ENCODE peak calls at places on chromosome 11, in eight cellular contexts. One of them, this sample, is unnamed.
A peak's percentile ranks its signal among the peaks of the same experiment; 100 is the strongest.

GRCh38 chr11:121723261-121723741 is 270.5 kb upstream of the SORL1-AS1 start:
- DNase-seq in GM23248: peak; percentile 70
- DNase-seq in anterior cingulate cortex: peak; percentile 52
- DNase-seq in SK-MEL-5: peak; percentile 32
- DNase-seq in memory B cell: no peak
- DNase-seq in PC-9: no peak
- DNase-seq in non-pigmented ciliary epithelial cell: no peak
- DNase-seq in heart left ventricle: peak; percentile 29
- DNase-seq in this sample: no peak

GRCh38 chr11:120146413-120147093 is 8.6 kb upstream of the TRIM29 start:
- DNase-seq in non-pigmented ciliary epithelial cell: no peak
- DNase-seq in PC-9: no peak
- DNase-seq in GM23248: no peak
- DNase-seq in anterior cingulate cortex: no peak
- DNase-seq in SK-MEL-5: no peak
- DNase-seq in memory B cell: no peak
- DNase-seq in heart left ventricle: no peak
- DNase-seq in this sample: no peak

GRCh38 chr11:86938900-86939880 is 16.0 kb downstream of the FZD4 start:
- DNase-seq in PC-9: peak; percentile 58
- DNase-seq in anterior cingulate cortex: no peak
- DNase-seq in GM23248: peak; percentile 77
- DNase-seq in memory B cell: no peak
- DNase-seq in SK-MEL-5: peak; percentile 63
- DNase-seq in heart left ventricle: no peak
- DNase-seq in non-pigmented ciliary epithelial cell: no peak
- DNase-seq in this sample: no peak

GRCh38 chr11:47330002-47330911 is 22.2 kb downstream of the MYBPC3 start:
- DNase-seq in anterior cingulate cortex: no peak
- DNase-seq in SK-MEL-5: no peak
- DNase-seq in heart left ventricle: peak; percentile 59
- DNase-seq in non-pigmented ciliary epithelial cell: no peak
- DNase-seq in GM23248: peak; percentile 43
- DNase-seq in memory B cell: no peak
- DNase-seq in PC-9: no peak
- DNase-seq in this sample: no peak

GRCh38 chr11:39374963-39375698 is 2084.3 kb downstream of the LRRC4C start:
- DNase-seq in memory B cell: no peak
- DNase-seq in SK-MEL-5: peak; percentile 58
- DNase-seq in GM23248: peak; percentile 28
- DNase-seq in heart left ventricle: no peak
- DNase-seq in non-pigmented ciliary epithelial cell: no peak
- DNase-seq in anterior cingulate cortex: no peak
- DNase-seq in PC-9: no peak
- DNase-seq in this sample: no peak

GRCh38 chr11:43547900-43548381 is 132.6 kb upstream of the HSD17B12 start:
- DNase-seq in SK-MEL-5: no peak
- DNase-seq in heart left ventricle: peak; percentile 41
- DNase-seq in non-pigmented ciliary epithelial cell: no peak
- DNase-seq in anterior cingulate cortex: peak; percentile 38
- DNase-seq in GM23248: peak; percentile 62
- DNase-seq in PC-9: no peak
- DNase-seq in memory B cell: no peak
- DNase-seq in this sample: no peak

GRCh38 chr11:16834384-16834783 is 95.9 kb downstream of the C11orf58 start:
- DNase-seq in PC-9: no peak
- DNase-seq in GM23248: no peak
- DNase-seq in anterior cingulate cortex: no peak
- DNase-seq in heart left ventricle: no peak
- DNase-seq in memory B cell: no peak
- DNase-seq in SK-MEL-5: no peak
- DNase-seq in non-pigmented ciliary epithelial cell: no peak
- DNase-seq in this sample: no peak

GRCh38 chr11:33704240-33705002 is 3.8 kb upstream of the C11orf91 start:
- DNase-seq in heart left ventricle: no peak
- DNase-seq in PC-9: peak; percentile 35
- DNase-seq in anterior cingulate cortex: peak; percentile 30
- DNase-seq in SK-MEL-5: peak; percentile 95
- DNase-seq in memory B cell: no peak
- DNase-seq in non-pigmented ciliary epithelial cell: no peak
- DNase-seq in GM23248: peak; percentile 15
- DNase-seq in this sample: no peak

GRCh38 chr11:48154162-48154561 is 62.4 kb upstream of the OR4B1 start:
- DNase-seq in SK-MEL-5: no peak
- DNase-seq in heart left ventricle: no peak
- DNase-seq in GM23248: peak; percentile 84
- DNase-seq in PC-9: no peak
- DNase-seq in memory B cell: no peak
- DNase-seq in non-pigmented ciliary epithelial cell: peak; percentile 49
- DNase-seq in anterior cingulate cortex: no peak
- DNase-seq in this sample: no peak

GRCh38 chr11:33861911-33862310 is 30.0 kb downstream of the LMO2 start:
- DNase-seq in PC-9: no peak
- DNase-seq in SK-MEL-5: no peak
- DNase-seq in anterior cingulate cortex: no peak
- DNase-seq in GM23248: no peak
- DNase-seq in memory B cell: no peak
- DNase-seq in non-pigmented ciliary epithelial cell: no peak
- DNase-seq in heart left ventricle: no peak
- DNase-seq in this sample: no peak

GRCh38 chr11:70891844-70892380 is 360.5 kb downstream of the SHANK2 start:
- DNase-seq in PC-9: no peak
- DNase-seq in anterior cingulate cortex: no peak
- DNase-seq in GM23248: no peak
- DNase-seq in SK-MEL-5: no peak
- DNase-seq in non-pigmented ciliary epithelial cell: no peak
- DNase-seq in memory B cell: no peak
- DNase-seq in heart left ventricle: no peak
- DNase-seq in this sample: no peak

GRCh38 chr11:102142333-102142732 is 32.1 kb downstream of the YAP1 start:
- DNase-seq in anterior cingulate cortex: no peak
- DNase-seq in PC-9: no peak
- DNase-seq in heart left ventricle: no peak
- DNase-seq in non-pigmented ciliary epithelial cell: no peak
- DNase-seq in memory B cell: no peak
- DNase-seq in GM23248: peak; percentile 70
- DNase-seq in SK-MEL-5: no peak
- DNase-seq in this sample: no peak

GRCh38 chr11:22130462-22131053 is 62.3 kb upstream of the ANO5 start:
- DNase-seq in PC-9: no peak
- DNase-seq in heart left ventricle: no peak
- DNase-seq in SK-MEL-5: peak; percentile 44
- DNase-seq in non-pigmented ciliary epithelial cell: no peak
- DNase-seq in memory B cell: no peak
- DNase-seq in GM23248: peak; percentile 14
- DNase-seq in anterior cingulate cortex: no peak
- DNase-seq in this sample: no peak

GRCh38 chr11:75734491-75735180 is 17.0 kb downstream of the MOGAT2 start:
- DNase-seq in memory B cell: no peak
- DNase-seq in heart left ventricle: no peak
- DNase-seq in non-pigmented ciliary epithelial cell: no peak
- DNase-seq in anterior cingulate cortex: no peak
- DNase-seq in GM23248: no peak
- DNase-seq in PC-9: peak; percentile 60
- DNase-seq in SK-MEL-5: no peak
- DNase-seq in this sample: no peak

GRCh38 chr11:122717264-122717867 is 61.8 kb downstream of the UBASH3B start:
- DNase-seq in non-pigmented ciliary epithelial cell: no peak
- DNase-seq in memory B cell: peak; percentile 32
- DNase-seq in anterior cingulate cortex: no peak
- DNase-seq in heart left ventricle: no peak
- DNase-seq in GM23248: no peak
- DNase-seq in PC-9: no peak
- DNase-seq in SK-MEL-5: no peak
- DNase-seq in this sample: peak; percentile 35

GRCh38 chr11:32385998-32386397 is 49.3 kb downstream of the WT1 start:
- DNase-seq in GM23248: peak; percentile 53
- DNase-seq in non-pigmented ciliary epithelial cell: no peak
- DNase-seq in heart left ventricle: no peak
- DNase-seq in PC-9: peak; percentile 50
- DNase-seq in memory B cell: no peak
- DNase-seq in SK-MEL-5: peak; percentile 69
- DNase-seq in anterior cingulate cortex: no peak
- DNase-seq in this sample: no peak

GRCh38 chr11:69904331-69905201 is 85.3 kb upstream of the FGF3 start:
- DNase-seq in SK-MEL-5: no peak
- DNase-seq in PC-9: no peak
- DNase-seq in non-pigmented ciliary epithelial cell: no peak
- DNase-seq in heart left ventricle: peak; percentile 9
- DNase-seq in anterior cingulate cortex: no peak
- DNase-seq in GM23248: no peak
- DNase-seq in memory B cell: no peak
- DNase-seq in this sample: no peak

GRCh38 chr11:40302669-40303068 is 1156.8 kb downstream of the LRRC4C start:
- DNase-seq in GM23248: no peak
- DNase-seq in memory B cell: no peak
- DNase-seq in anterior cingulate cortex: no peak
- DNase-seq in SK-MEL-5: no peak
- DNase-seq in PC-9: no peak
- DNase-seq in heart left ventricle: no peak
- DNase-seq in non-pigmented ciliary epithelial cell: peak; percentile 28
- DNase-seq in this sample: no peak

GRCh38 chr11:3165152-3165705 is at the start of gene OSBPL5:
- DNase-seq in PC-9: no peak
- DNase-seq in memory B cell: no peak
- DNase-seq in non-pigmented ciliary epithelial cell: no peak
- DNase-seq in SK-MEL-5: peak; percentile 60
- DNase-seq in heart left ventricle: peak; percentile 86
- DNase-seq in GM23248: peak; percentile 85
- DNase-seq in anterior cingulate cortex: peak; percentile 45
- DNase-seq in this sample: no peak

GRCh38 chr11:130435671-130436070 is 7.3 kb upstream of the ADAMTS8 start:
- DNase-seq in PC-9: no peak
- DNase-seq in GM23248: peak; percentile 77
- DNase-seq in anterior cingulate cortex: no peak
- DNase-seq in SK-MEL-5: no peak
- DNase-seq in memory B cell: no peak
- DNase-seq in non-pigmented ciliary epithelial cell: no peak
- DNase-seq in heart left ventricle: no peak
- DNase-seq in this sample: no peak

GRCh38 chr11:16000065-16000464 is 356.3 kb downstream of the SOX6 start:
- DNase-seq in SK-MEL-5: no peak
- DNase-seq in PC-9: no peak
- DNase-seq in heart left ventricle: no peak
- DNase-seq in anterior cingulate cortex: no peak
- DNase-seq in non-pigmented ciliary epithelial cell: peak; percentile 36
- DNase-seq in memory B cell: no peak
- DNase-seq in GM23248: peak; percentile 74
- DNase-seq in this sample: no peak

GRCh38 chr11:94794287-94795168 is 26.4 kb downstream of the AMOTL1 start:
- DNase-seq in non-pigmented ciliary epithelial cell: peak; percentile 98
- DNase-seq in GM23248: peak; percentile 96
- DNase-seq in anterior cingulate cortex: no peak
- DNase-seq in memory B cell: no peak
- DNase-seq in PC-9: peak; percentile 97
- DNase-seq in SK-MEL-5: peak; percentile 64
- DNase-seq in heart left ventricle: peak; percentile 77
- DNase-seq in this sample: no peak

GRCh38 chr11:2208691-2209369 is 37.2 kb upstream of the TH start:
- DNase-seq in memory B cell: peak; percentile 8
- DNase-seq in heart left ventricle: no peak
- DNase-seq in non-pigmented ciliary epithelial cell: no peak
- DNase-seq in GM23248: no peak
- DNase-seq in anterior cingulate cortex: no peak
- DNase-seq in SK-MEL-5: no peak
- DNase-seq in PC-9: no peak
- DNase-seq in this sample: no peak

GRCh38 chr11:22392561-22392960 is 54.4 kb downstream of the SLC17A6 start:
- DNase-seq in anterior cingulate cortex: no peak
- DNase-seq in heart left ventricle: no peak
- DNase-seq in non-pigmented ciliary epithelial cell: no peak
- DNase-seq in SK-MEL-5: no peak
- DNase-seq in PC-9: no peak
- DNase-seq in memory B cell: no peak
- DNase-seq in GM23248: no peak
- DNase-seq in this sample: no peak

GRCh38 chr11:10211470-10211869 is 82.5 kb downstream of the SBF2 start:
- DNase-seq in GM23248: no peak
- DNase-seq in anterior cingulate cortex: no peak
- DNase-seq in non-pigmented ciliary epithelial cell: no peak
- DNase-seq in PC-9: no peak
- DNase-seq in memory B cell: no peak
- DNase-seq in heart left ventricle: no peak
- DNase-seq in SK-MEL-5: no peak
- DNase-seq in this sample: no peak

GRCh38 chr11:77197626-77198320 is 69.7 kb downstream of the MYO7A start:
- DNase-seq in anterior cingulate cortex: no peak
- DNase-seq in GM23248: no peak
- DNase-seq in SK-MEL-5: no peak
- DNase-seq in heart left ventricle: no peak
- DNase-seq in memory B cell: no peak
- DNase-seq in PC-9: no peak
- DNase-seq in non-pigmented ciliary epithelial cell: no peak
- DNase-seq in this sample: no peak

GRCh38 chr11:83092488-83093384 is 21.0 kb upstream of the RAB30 start:
- DNase-seq in PC-9: peak; percentile 94
- DNase-seq in non-pigmented ciliary epithelial cell: no peak
- DNase-seq in anterior cingulate cortex: no peak
- DNase-seq in SK-MEL-5: no peak
- DNase-seq in heart left ventricle: no peak
- DNase-seq in GM23248: peak; percentile 27
- DNase-seq in memory B cell: no peak
- DNase-seq in this sample: no peak

GRCh38 chr11:34203377-34203801 is 98.0 kb downstream of the NAT10 start:
- DNase-seq in anterior cingulate cortex: no peak
- DNase-seq in non-pigmented ciliary epithelial cell: no peak
- DNase-seq in SK-MEL-5: no peak
- DNase-seq in heart left ventricle: no peak
- DNase-seq in memory B cell: no peak
- DNase-seq in GM23248: no peak
- DNase-seq in PC-9: no peak
- DNase-seq in this sample: peak; percentile 48

GRCh38 chr11:8720376-8720775 is 37.8 kb downstream of the RPL27A start:
- DNase-seq in memory B cell: no peak
- DNase-seq in GM23248: peak; percentile 26
- DNase-seq in heart left ventricle: no peak
- DNase-seq in PC-9: no peak
- DNase-seq in anterior cingulate cortex: no peak
- DNase-seq in non-pigmented ciliary epithelial cell: no peak
- DNase-seq in SK-MEL-5: no peak
- DNase-seq in this sample: no peak

GRCh38 chr11:118245946-118246562 is 6.1 kb downstream of the MPZL3 start:
- DNase-seq in memory B cell: no peak
- DNase-seq in SK-MEL-5: no peak
- DNase-seq in PC-9: no peak
- DNase-seq in GM23248: no peak
- DNase-seq in anterior cingulate cortex: no peak
- DNase-seq in non-pigmented ciliary epithelial cell: no peak
- DNase-seq in heart left ventricle: no peak
- DNase-seq in this sample: no peak

GRCh38 chr11:67416416-67417335 is 1.2 kb downstream of the CARNS1 start:
- DNase-seq in non-pigmented ciliary epithelial cell: no peak
- DNase-seq in anterior cingulate cortex: peak; percentile 55
- DNase-seq in memory B cell: peak; percentile 58
- DNase-seq in heart left ventricle: no peak
- DNase-seq in SK-MEL-5: no peak
- DNase-seq in PC-9: no peak
- DNase-seq in GM23248: peak; percentile 37
- DNase-seq in this sample: no peak

GRCh38 chr11:119895981-119896380 is 167.0 kb upstream of the NECTIN1 start:
- DNase-seq in heart left ventricle: no peak
- DNase-seq in anterior cingulate cortex: no peak
- DNase-seq in SK-MEL-5: no peak
- DNase-seq in PC-9: no peak
- DNase-seq in memory B cell: no peak
- DNase-seq in GM23248: no peak
- DNase-seq in non-pigmented ciliary epithelial cell: no peak
- DNase-seq in this sample: no peak

GRCh38 chr11:117256573-117256972 is 24.1 kb downstream of the RNF214 start:
- DNase-seq in anterior cingulate cortex: no peak
- DNase-seq in SK-MEL-5: no peak
- DNase-seq in GM23248: peak; percentile 82
- DNase-seq in memory B cell: no peak
- DNase-seq in non-pigmented ciliary epithelial cell: no peak
- DNase-seq in PC-9: no peak
- DNase-seq in heart left ventricle: no peak
- DNase-seq in this sample: no peak

GRCh38 chr11:9571766-9572120 is 1.7 kb upstream of the WEE1 start:
- DNase-seq in heart left ventricle: no peak
- DNase-seq in GM23248: no peak
- DNase-seq in non-pigmented ciliary epithelial cell: no peak
- DNase-seq in PC-9: no peak
- DNase-seq in memory B cell: no peak
- DNase-seq in SK-MEL-5: no peak
- DNase-seq in anterior cingulate cortex: no peak
- DNase-seq in this sample: no peak

This sample was measured in GM19239.